ENCODE peak calls at places on chromosomes 12 and 14, in six cellular contexts. V, U, R, A, S and I are unnamed samples. For H3K27me3, the result is how much of the 10 kb centered on the place peaks cover.

GRCh38 chr14:70027785-70028428 is 148.7 kb downstream of the SMOC1 start:
- DNase-seq in V (peak), S (peak), U (peak), A (peak), R (peak), I (no peak)

GRCh38 chr12:1593232-1594044 is 943 bp downstream of the FBXL14 start:
- DNase-seq in A (peak), U (peak), R (peak), S (no peak), V (no peak), I (no peak)

GRCh38 chr14:106564058-106564643 is 1037.8 kb downstream of the TMEM121 start:
- DNase-seq in S (no peak), A (no peak), R (peak), U (no peak), V (no peak), I (peak)

GRCh38 chr12:119781804-119782203 is 95.3 kb downstream of the CIT start:
- DNase-seq in A (no peak), R (no peak), U (no peak), V (no peak), S (no peak), I (no peak)

GRCh38 chr14:100540141-100540925 is 46.9 kb downstream of the BEGAIN start:
- DNase-seq in S (no peak), A (no peak), U (peak), V (no peak), R (peak), I (no peak)

GRCh38 chr12:77835982-77836381 is 5.3 kb downstream of the NAV3 start:
- DNase-seq in V (no peak), R (no peak), S (no peak), U (no peak), A (no peak), I (no peak)

GRCh38 chr12:95918194-95918993 is 24.0 kb downstream of the CCDC38 start:
- DNase-seq in U (peak), S (peak), A (peak), V (no peak), R (peak), I (no peak)

GRCh38 chr14:75547552-75548250 is 25.4 kb downstream of the BATF start:
- DNase-seq in S (no peak), U (no peak), R (no peak), A (no peak), V (no peak), I (no peak)

GRCh38 chr12:2261708-2262107 is 208.9 kb downstream of the CACNA1C start:
- DNase-seq in A (no peak), R (no peak), U (no peak), S (no peak), V (no peak), I (no peak)

GRCh38 chr12:79691299-79692248 is 810 bp upstream of the PAWR start:
- DNase-seq in S (no peak), U (peak), A (peak), R (peak), V (no peak), I (no peak)

GRCh38 chr14:75427482-75428229 is at the start of gene JDP2:
- DNase-seq in U (peak), A (peak), S (peak), V (peak), R (peak), I (peak)

GRCh38 chr12:111408686-111409402 is 3.1 kb downstream of the SH2B3 start:
- DNase-seq in R (no peak), A (peak), U (no peak), S (no peak), V (no peak), I (no peak)

GRCh38 chr14:62027958-62028357 is 265.7 kb downstream of the SNAPC1 start:
- DNase-seq in U (no peak), S (no peak), V (no peak), R (no peak), A (no peak), I (no peak)

GRCh38 chr12:99200711-99201384 is 446.7 kb upstream of the GARIN6 start:
- DNase-seq in V (no peak), S (no peak), U (no peak), R (no peak), A (no peak), I (no peak)

GRCh38 chr14:89425931-89426330 is 8.9 kb upstream of the FOXN3 start:
- DNase-seq in V (peak), R (no peak), U (no peak), S (peak), A (peak), I (no peak)

GRCh38 chr12:12705833-12706520 is 10.0 kb upstream of the GPR19 start:
- DNase-seq in S (no peak), U (no peak), V (no peak), R (no peak), A (no peak), I (no peak)

GRCh38 chr12:31008961-31009840 is 64.5 kb upstream of the DDX11 start:
- DNase-seq in A (no peak), R (no peak), U (no peak), V (no peak), S (no peak), I (no peak)

GRCh38 chr14:76910371-76910890 is 84.2 kb downstream of the LRRC74A start:
- DNase-seq in R (no peak), A (no peak), V (no peak), S (no peak), U (no peak), I (no peak)

GRCh38 chr12:4041191-4041885 is 168.1 kb upstream of the PARP11 start:
- DNase-seq in U (no peak), A (no peak), S (no peak), R (no peak), V (no peak), I (no peak)

GRCh38 chr12:62724947-62725447 is 210.0 kb downstream of the PPM1H start:
- DNase-seq in U (peak), R (no peak), S (peak), A (peak), V (no peak), I (no peak)

GRCh38 chr12:92926549-92926948 is 2.5 kb downstream of the EEA1 start:
- DNase-seq in V (no peak), R (no peak), S (no peak), A (no peak), U (no peak), I (no peak)

GRCh38 chr12:120362516-120363273 is 6.3 kb downstream of the MSI1 start:
- DNase-seq in S (no peak), U (no peak), R (no peak), V (no peak), A (no peak), I (no peak)

GRCh38 chr12:2457215-2458112 is 337.3 kb upstream of the FKBP4 start:
- DNase-seq in S (no peak), V (no peak), U (no peak), A (no peak), R (no peak), I (no peak)

GRCh38 chr12:56476972-56477432 is 8.6 kb downstream of the SPRYD4 start:
- DNase-seq in A (no peak), S (no peak), V (no peak), U (no peak), R (no peak), I (no peak)

GRCh38 chr12:11812558-11813421 is 163.3 kb downstream of the ETV6 start:
- DNase-seq in R (no peak), A (peak), S (peak), V (no peak), U (peak), I (no peak)

GRCh38 chr12:68636268-68636667 is 25.6 kb downstream of the RAP1B start:
- DNase-seq in R (no peak), V (no peak), S (no peak), U (no peak), A (peak), I (no peak)

GRCh38 chr14:35403085-35403396 is 1.5 kb downstream of the NFKBIA start:
- DNase-seq in S (no peak), U (no peak), V (no peak), R (no peak), A (peak), I (no peak)

GRCh38 chr14:89807905-89808304 is 146.6 kb downstream of the EFCAB11 start:
- DNase-seq in A (no peak), U (no peak), S (no peak), R (no peak), V (no peak), I (no peak)

GRCh38 chr12:19021646-19022045 is 107.9 kb upstream of the PLEKHA5 start:
- DNase-seq in A (no peak), R (no peak), U (no peak), V (no peak), S (no peak), I (no peak)

GRCh38 chr12:22284871-22285270 is 49.6 kb downstream of the ST8SIA1 start:
- DNase-seq in U (no peak), V (no peak), A (no peak), R (no peak), S (no peak), I (no peak)

GRCh38 chr14:64506751-64507150 is 2.2 kb downstream of the ZBTB1 start:
- DNase-seq in A (peak), U (no peak), V (no peak), S (no peak), R (no peak), I (no peak)

DNA sequence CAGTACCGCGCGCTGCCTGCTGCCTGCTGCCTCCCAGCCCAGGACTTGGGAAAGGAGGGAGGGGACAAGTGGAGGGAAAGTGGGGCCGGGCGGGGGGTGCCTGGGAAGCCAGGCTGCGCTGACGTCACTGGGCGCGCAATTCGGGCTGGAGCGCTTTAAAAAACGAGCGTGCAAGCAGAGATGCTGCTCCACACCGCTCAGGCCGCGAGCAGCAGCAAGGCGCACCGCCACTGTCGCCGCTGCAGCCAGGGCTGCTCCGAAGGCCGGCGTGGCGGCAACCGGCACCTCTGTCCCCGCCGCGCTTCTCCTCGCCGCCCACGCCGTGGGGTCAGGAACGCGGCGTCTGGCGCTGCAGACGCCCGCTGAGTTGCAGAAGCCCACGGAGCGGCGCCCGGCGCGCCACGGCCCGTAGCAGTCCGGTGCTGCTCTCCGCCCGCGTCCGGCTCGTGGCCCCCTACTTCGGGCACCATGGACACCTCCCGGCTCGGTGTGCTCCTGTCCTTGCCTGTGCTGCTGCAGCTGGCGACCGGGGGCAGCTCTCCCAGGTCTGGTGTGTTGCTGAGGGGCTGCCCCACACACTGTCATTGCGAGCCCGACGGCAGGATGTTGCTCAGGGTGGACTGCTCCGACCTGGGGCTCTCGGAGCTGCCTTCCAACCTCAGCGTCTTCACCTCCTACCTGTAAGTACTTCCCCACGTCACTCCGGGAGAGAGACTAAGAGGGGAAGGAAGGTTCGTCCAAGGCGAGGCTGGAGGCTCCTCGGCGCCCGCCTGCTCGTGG is at the start of gene LGR5:
- DNase-seq in A (peak), R (peak), S (no peak), U (peak), V (no peak), I (no peak)
- H3K27me3 ChIP-seq in A (half or more), R (under half), S (under half), U (half or more), V (under half), I (under half)

GRCh38 chr14:56808314-56809201 is 1.7 kb downstream of the OTX2 start:
- DNase-seq in R (no peak), V (no peak), S (no peak), A (no peak), U (peak), I (no peak)
- H3K27me3 ChIP-seq in R (under half), V (half or more), S (half or more), A (half or more), U (half or more), I (half or more)

GRCh38 chr14:54226558-54226957 is 170.2 kb upstream of the CDKN3 start:
- DNase-seq in R (no peak), V (no peak), U (no peak), S (no peak), A (no peak), I (no peak)

GRCh38 chr14:54223978-54224377 is 172.8 kb upstream of the CDKN3 start:
- DNase-seq in R (no peak), V (no peak), A (no peak), S (no peak), U (no peak), I (no peak)

GRCh38 chr14:54225457-54225856 is 171.3 kb upstream of the CDKN3 start:
- DNase-seq in S (no peak), A (no peak), V (no peak), U (peak), R (no peak), I (no peak)

GRCh38 chr14:54229136-54229535 is 167.7 kb upstream of the CDKN3 start:
- DNase-seq in S (no peak), A (no peak), U (no peak), V (no peak), R (no peak), I (no peak)

GRCh38 chr14:54226103-54226502 is 170.7 kb upstream of the CDKN3 start:
- DNase-seq in R (no peak), A (peak), V (no peak), U (no peak), S (no peak), I (no peak)
- H3K27me3 ChIP-seq in R (under half), A (under half), V (under half), U (under half), S (under half), I (under half)

DNA sequence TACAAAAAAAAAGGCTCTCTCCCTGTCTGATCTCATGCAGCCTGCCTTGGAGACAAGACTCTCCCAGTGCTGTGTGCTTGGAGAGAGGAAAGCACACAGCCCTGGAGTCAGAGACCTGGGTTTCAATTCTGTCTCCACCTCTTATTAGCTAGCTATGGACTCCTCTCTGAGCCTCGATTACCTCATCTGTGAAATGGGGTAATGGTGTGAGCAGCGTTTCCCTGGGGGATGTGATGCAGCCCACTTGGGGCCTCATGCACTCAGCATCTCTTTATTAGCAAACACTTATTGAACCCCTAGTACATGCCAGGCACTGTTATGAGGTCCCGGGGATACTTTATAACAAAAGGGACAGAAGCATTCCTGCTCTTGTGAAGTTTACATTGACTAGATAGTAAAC is 12.5 kb downstream of the SDS start:
- DNase-seq in A (no peak), U (no peak), S (no peak), R (no peak), V (no peak), I (no peak)
- H3K27me3 ChIP-seq in A (under half), U (under half), S (under half), R (under half), V (under half), I (under half)

GRCh38 chr12:49094966-49095365 is 365 bp upstream of the DHH start:
- DNase-seq in R (no peak), S (no peak), V (no peak), A (no peak), U (no peak), I (no peak)

GRCh38 chr12:49094104-49094948 is at the start of gene DHH:
- DNase-seq in R (peak), S (peak), U (peak), A (peak), V (no peak), I (no peak)

GRCh38 chr12:49092086-49092815 is 2.4 kb downstream of the DHH start:
- DNase-seq in A (peak), S (no peak), V (no peak), R (peak), U (peak), I (no peak)

GRCh38 chr12:49092816-49093406 is 1.7 kb downstream of the DHH start:
- DNase-seq in A (no peak), V (no peak), R (no peak), U (no peak), S (no peak), I (no peak)

GRCh38 chr12:49093746-49094103 is 876 bp downstream of the DHH start:
- DNase-seq in A (no peak), U (peak), R (no peak), S (no peak), V (no peak), I (no peak)
- H3K27me3 ChIP-seq in A (under half), U (half or more), R (under half), S (half or more), V (under half), I (half or more)

DNA sequence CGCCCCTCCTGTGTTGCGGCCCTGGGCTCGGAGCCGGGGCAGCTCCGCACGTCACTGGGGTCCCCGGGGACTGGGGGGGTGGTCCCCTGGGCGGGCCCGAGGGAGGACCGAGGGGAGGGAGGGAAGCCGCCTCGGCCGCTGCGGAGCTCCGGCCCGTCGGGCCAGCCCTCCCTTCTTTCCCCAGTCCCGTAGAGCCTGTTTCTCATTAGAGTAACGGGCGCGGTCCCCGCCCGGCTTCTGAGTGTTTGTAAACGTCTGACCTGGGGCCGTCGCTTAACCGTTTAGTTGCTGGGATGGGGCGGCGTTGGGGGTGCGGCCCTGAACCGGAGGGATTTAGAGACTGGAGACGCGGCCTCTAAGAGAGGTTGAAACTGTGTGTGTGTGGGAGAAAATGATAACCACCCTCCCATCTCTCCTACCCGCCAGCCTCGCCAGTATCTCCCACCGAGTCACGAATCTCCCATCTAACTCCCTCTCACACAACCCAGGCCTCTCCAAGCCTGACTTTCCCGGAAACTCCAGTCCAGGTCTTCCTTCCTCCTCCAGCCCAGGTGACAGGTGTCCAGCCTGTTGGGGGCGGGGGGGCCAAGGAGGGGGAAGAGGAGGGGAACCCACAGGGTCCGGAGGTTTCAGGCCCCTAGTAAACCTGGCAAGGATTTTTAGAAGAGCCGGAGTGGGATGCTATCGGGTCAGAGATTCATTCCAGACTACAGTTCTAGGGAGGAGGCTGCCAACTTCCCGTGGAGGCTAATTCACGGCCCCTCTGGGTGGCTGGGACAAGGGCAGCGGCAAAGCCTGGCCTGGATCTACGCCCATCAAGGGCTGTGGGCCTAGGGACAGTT is 1.1 kb upstream of the NFATC4 start:
- DNase-seq in R (peak), V (peak), S (peak), U (peak), A (peak), I (peak)
- H3K27me3 ChIP-seq in R (under half), V (under half), S (under half), U (under half), A (under half), I (under half)

DNA sequence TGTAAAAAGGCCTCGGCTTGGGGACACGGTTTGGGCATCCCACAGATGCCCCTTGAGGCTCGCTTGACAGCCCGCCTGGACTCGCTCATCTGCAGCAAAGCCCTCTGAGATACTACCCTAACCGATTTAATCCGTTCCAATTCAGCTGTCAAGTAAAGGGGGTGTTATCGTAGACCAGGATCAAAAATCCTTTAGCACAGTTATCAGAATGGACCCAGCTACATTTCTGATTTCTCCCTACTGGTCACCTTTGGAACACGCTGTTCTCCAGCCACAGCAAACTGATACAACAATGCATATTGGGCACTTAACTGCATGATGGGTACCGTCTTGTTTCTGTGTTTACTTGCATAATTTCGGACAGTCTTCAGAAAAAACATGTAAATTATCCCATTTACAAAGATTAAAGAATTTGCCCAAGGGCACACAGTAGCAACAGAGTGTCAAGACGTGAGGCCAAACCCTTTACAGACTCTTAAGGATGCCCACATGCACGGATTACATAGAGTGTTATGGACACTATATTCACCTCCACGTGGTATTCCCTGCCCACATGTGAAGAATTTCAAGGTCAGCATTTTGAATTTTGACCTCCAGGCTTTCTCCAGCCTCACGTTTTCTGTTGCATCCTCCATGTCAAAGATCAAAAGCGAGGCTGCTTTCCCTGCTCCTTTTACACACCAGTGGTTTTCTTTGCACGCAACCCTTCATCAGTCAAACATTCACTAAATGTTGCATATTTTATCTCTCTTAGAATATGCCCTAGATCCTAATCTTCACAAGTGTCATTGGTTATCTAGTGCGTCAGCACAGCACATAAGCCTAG is 3.2 kb upstream of the DUSP6 start:
- DNase-seq in S (no peak), R (no peak), U (no peak), V (no peak), A (no peak), I (no peak)
- H3K27me3 ChIP-seq in S (under half), R (under half), U (under half), V (under half), A (under half), I (under half)